ENCODE peak calls at places on chromosomes 1 and 21, in six cellular contexts. K, M, J, E, V and Y are unnamed samples.

GRCh38 chr1:186212574-186213224 is 162.4 kb downstream of the TPR start:
- DNase-seq in K (peak; percentile 69), M (peak; percentile 9), J (peak; percentile 41), E (peak; percentile 92), V (peak; percentile 93), Y (peak; percentile 96)

GRCh38 chr1:154821083-154821482 is 49.0 kb downstream of the KCNN3 start:
- DNase-seq in K (no peak), M (no peak), J (no peak), E (no peak), V (no peak), Y (no peak)

GRCh38 chr1:71047635-71048607 is at the start of gene PTGER3:
- DNase-seq in K (no peak), M (peak; percentile 63), J (peak; percentile 30), E (no peak), V (no peak), Y (peak; percentile 36)

GRCh38 chr21:44332383-44332782 is 6.8 kb downstream of the CFAP410 start:
- DNase-seq in K (no peak), M (no peak), J (no peak), E (no peak), V (no peak), Y (no peak)

GRCh38 chr1:37940299-37940947 is 6.4 kb downstream of the INPP5B start:
- DNase-seq in K (no peak), M (no peak), J (no peak), E (no peak), V (no peak), Y (no peak)

GRCh38 chr1:208565761-208566440 is 321.7 kb upstream of the PLXNA2 start:
- DNase-seq in K (no peak), M (no peak), J (no peak), E (no peak), V (no peak), Y (no peak)

GRCh38 chr21:46297311-46298082 is 11.4 kb downstream of the YBEY start:
- DNase-seq in K (no peak), M (no peak), J (no peak), E (no peak), V (peak; percentile 29), Y (peak; percentile 61)

GRCh38 chr21:35953570-35953969 is 106.8 kb downstream of the SETD4 start:
- DNase-seq in K (no peak), M (no peak), J (no peak), E (peak; percentile 52), V (peak; percentile 8), Y (peak; percentile 62)

GRCh38 chr1:44300882-44301281 is 54.2 kb downstream of the ERI3 start:
- DNase-seq in K (no peak), M (no peak), J (no peak), E (no peak), V (no peak), Y (no peak)

GRCh38 chr1:64038119-64038518 is 165.3 kb upstream of the UBE2U start:
- DNase-seq in K (no peak), M (no peak), J (no peak), E (no peak), V (peak; percentile 18), Y (peak; percentile 85)

GRCh38 chr1:36366091-36366661 is 19.5 kb downstream of the STK40 start:
- DNase-seq in K (no peak), M (peak; percentile 71), J (peak; percentile 68), E (no peak), V (no peak), Y (peak; percentile 82)

GRCh38 chr1:52288286-52288685 is 77.7 kb downstream of the CC2D1B start:
- DNase-seq in K (peak; percentile 37), M (no peak), J (no peak), E (peak; percentile 6), V (peak; percentile 18), Y (no peak)

GRCh38 chr1:1879942-1880341 is 10.9 kb downstream of the GNB1 start:
- DNase-seq in K (no peak), M (no peak), J (no peak), E (no peak), V (no peak), Y (no peak)

GRCh38 chr1:223016381-223016780 is 126.7 kb downstream of the TLR5 start:
- DNase-seq in K (no peak), M (no peak), J (no peak), E (no peak), V (no peak), Y (no peak)

GRCh38 chr1:6967431-6968079 is 182.3 kb downstream of the CAMTA1 start:
- DNase-seq in K (peak; percentile 62), M (no peak), J (no peak), E (no peak), V (no peak), Y (no peak)

GRCh38 chr1:27217401-27217800 is 17.0 kb upstream of the WDTC1 start:
- DNase-seq in K (no peak), M (no peak), J (no peak), E (no peak), V (no peak), Y (no peak)

GRCh38 chr1:213564215-213564659 is 423.5 kb upstream of the PROX1 start:
- DNase-seq in K (peak; percentile 27), M (no peak), J (no peak), E (peak; percentile 14), V (no peak), Y (no peak)

GRCh38 chr1:154726903-154727302 is 118.9 kb upstream of the ADAR start:
- DNase-seq in K (no peak), M (no peak), J (no peak), E (no peak), V (no peak), Y (no peak)

GRCh38 chr1:22626219-22626902 is 10.1 kb upstream of the C1QA start:
- DNase-seq in K (no peak), M (no peak), J (no peak), E (no peak), V (no peak), Y (no peak)